ENCODE peak calls at places on chromosomes 13 and 19, in five cellular contexts. H is H54; J is EL; A is stimulated activated CD4-positive, alpha-beta T cell treated with anti-CD3 and anti-CD28 coated beads, Interleukin-2, amount 100 ng/mL, for 48 hours; E is CMK. V is an unnamed sample.

GRCh38 chr13:94859812-94860210 is 147.5 kb upstream of the SOX21 start:
- DNase-seq in E (no peak), J (no peak), A (no peak), H (no peak), V (no peak)

GRCh38 chr19:11261902-11262839 is at the start of gene DOCK6:
- DNase-seq in A (peak), E (no peak), J (no peak), H (no peak), V (peak)

GRCh38 chr19:43798546-43799409 is 3.5 kb downstream of the LYPD5 start:
- DNase-seq in J (peak), E (no peak), H (no peak), A (peak), V (no peak)

GRCh38 chr13:39123578-39123977 is 85.3 kb downstream of the NHLRC3 start:
- DNase-seq in A (no peak), E (no peak), J (no peak), H (no peak), V (no peak)

GRCh38 chr19:2491130-2491801 is 15.3 kb downstream of the GADD45B start:
- DNase-seq in H (peak), J (peak), A (no peak), E (no peak), V (no peak)

GRCh38 chr13:35379663-35380062 is 96.8 kb downstream of the MAB21L1 start:
- DNase-seq in H (no peak), J (no peak), E (no peak), A (no peak), V (no peak)

GRCh38 chr19:54653181-54653809 is 9.5 kb upstream of the LILRB4 start:
- DNase-seq in J (peak), H (peak), E (peak), A (no peak), V (no peak)

GRCh38 chr13:105341256-105341655 is 1194.2 kb downstream of the EFNB2 start:
- DNase-seq in E (no peak), H (no peak), J (no peak), A (no peak), V (no peak)

GRCh38 chr13:43572601-43573360 is 214.0 kb downstream of the ENOX1 start:
- DNase-seq in H (no peak), E (no peak), A (no peak), J (peak), V (no peak)

GRCh38 chr13:113046883-113047244 is 58.7 kb upstream of the F7 start:
- DNase-seq in J (no peak), E (no peak), A (no peak), H (no peak), V (no peak)

GRCh38 chr13:26213982-26214381 is 8.1 kb downstream of the RNF6 start:
- DNase-seq in H (no peak), E (no peak), J (no peak), A (no peak), V (no peak)

GRCh38 chr19:50358483-50359431 is 6.7 kb downstream of the NAPSA start:
- DNase-seq in J (peak), E (no peak), A (peak), H (no peak), V (peak)

GRCh38 chr19:39558623-39559117 is 18.7 kb upstream of the EID2 start:
- DNase-seq in E (no peak), H (no peak), A (no peak), J (no peak), V (no peak)

GRCh38 chr19:2089001-2089711 is 7.0 kb downstream of the MOB3A start:
- DNase-seq in H (no peak), E (no peak), A (no peak), J (peak), V (no peak)

GRCh38 chr13:21399741-21400140 is 59.4 kb downstream of the ZDHHC20 start:
- DNase-seq in H (no peak), E (no peak), A (no peak), J (peak), V (no peak)

GRCh38 chr19:19822148-19822429 is 539 bp upstream of the ZNF506 start:
- DNase-seq in E (no peak), H (no peak), J (no peak), A (peak), V (no peak)

GRCh38 chr19:18286973-18287635 is 5.7 kb upstream of the JUND start:
- DNase-seq in J (no peak), A (no peak), H (no peak), E (no peak), V (no peak)

GRCh38 chr13:60753641-60754040 is 356.6 kb downstream of the TDRD3 start:
- DNase-seq in J (no peak), H (no peak), A (no peak), E (no peak), V (no peak)

GRCh38 chr13:45773236-45773635 is 71.1 kb downstream of the CBY2 start:
- DNase-seq in J (peak), A (no peak), H (no peak), E (no peak), V (no peak)

GRCh38 chr13:96880419-96880818 is 113.9 kb downstream of the OXGR1 start:
- DNase-seq in A (no peak), E (no peak), J (no peak), H (no peak), V (no peak)

GRCh38 chr19:18300930-18301717 is 19.7 kb upstream of the JUND start:
- DNase-seq in A (no peak), E (no peak), J (peak), H (peak), V (peak)

GRCh38 chr19:41341669-41342490 is 11.8 kb downstream of the TGFB1 start:
- DNase-seq in E (no peak), H (no peak), A (no peak), J (no peak), V (no peak)

GRCh38 chr13:92175330-92175729 is 776.9 kb downstream of the GPC5 start:
- DNase-seq in A (no peak), H (peak), J (peak), E (peak), V (no peak)

GRCh38 chr19:6423499-6424189 is 967 bp downstream of the KHSRP start:
- DNase-seq in A (peak), E (no peak), J (peak), H (peak), V (peak)

GRCh38 chr13:78133511-78133910 is 214.9 kb upstream of the EDNRB start:
- DNase-seq in A (no peak), H (no peak), E (no peak), J (no peak), V (no peak)

GRCh38 chr19:9013988-9014387 is 3.8 kb upstream of the MUC16 start:
- DNase-seq in E (no peak), A (no peak), H (no peak), J (no peak), V (no peak)

GRCh38 chr19:1719519-1719918 is 33.8 kb upstream of the ONECUT3 start:
- DNase-seq in J (no peak), E (no peak), A (no peak), H (no peak), V (no peak)

GRCh38 chr19:46494936-46495788 is 505 bp downstream of the PNMA8B start:
- DNase-seq in E (no peak), H (no peak), A (no peak), J (no peak), V (no peak)

GRCh38 chr13:111883571-111884343 is 183.2 kb upstream of the SOX1 start:
- DNase-seq in J (no peak), E (no peak), A (no peak), H (no peak), V (no peak)

GRCh38 chr13:104385409-104385808 is 1319.2 kb upstream of the SLC10A2 start:
- DNase-seq in E (no peak), J (peak), A (no peak), H (no peak), V (no peak)

GRCh38 chr13:114038211-114038613 is 64.3 kb upstream of the C13orf46 start:
- DNase-seq in E (no peak), J (no peak), A (no peak), H (no peak), V (no peak)

GRCh38 chr19:29275266-29275665 is 62.3 kb upstream of the UQCRFS1 start:
- DNase-seq in J (no peak), E (no peak), A (no peak), H (no peak), V (no peak)

V was measured in uterus.